ENCODE peak calls at places on chromosomes 4 and X, in nine cellular contexts. One of them, this sample, is unnamed.

GRCh38 chr4:156830356-156830755 is 141.2 kb downstream of the PDGFC start:
- DNase-seq in choroid plexus epithelial cell: peak; percentile 28
- DNase-seq in AG04450: no peak
- DNase-seq in tibial artery: no peak
- DNase-seq in pancreas: no peak
- DNase-seq in fibroblast of mammary gland: peak; percentile 93
- DNase-seq in upper lobe of right lung: no peak
- DNase-seq in MCF 10A: peak; percentile 55
- DNase-seq in CD8-positive, alpha-beta T cell: no peak
- DNase-seq in this sample: no peak

GRCh38 chrX:132488092-132488749 is 617 bp downstream of the MBNL3 start:
- DNase-seq in choroid plexus epithelial cell: peak; percentile 37
- DNase-seq in AG04450: no peak
- DNase-seq in tibial artery: no peak
- DNase-seq in pancreas: no peak
- DNase-seq in fibroblast of mammary gland: peak; percentile 42
- DNase-seq in upper lobe of right lung: no peak
- DNase-seq in MCF 10A: peak; percentile 38
- DNase-seq in CD8-positive, alpha-beta T cell: no peak
- DNase-seq in this sample: no peak

GRCh38 chr4:42570221-42570620 is 86.7 kb downstream of the ATP8A1 start:
- DNase-seq in choroid plexus epithelial cell: no peak
- DNase-seq in AG04450: no peak
- DNase-seq in tibial artery: peak; percentile 69
- DNase-seq in pancreas: peak; percentile 68
- DNase-seq in fibroblast of mammary gland: no peak
- DNase-seq in upper lobe of right lung: peak; percentile 75
- DNase-seq in MCF 10A: peak; percentile 84
- DNase-seq in CD8-positive, alpha-beta T cell: no peak
- DNase-seq in this sample: peak; percentile 78

GRCh38 chrX:129961180-129962083 is 21.0 kb upstream of the BCORL1 start:
- DNase-seq in choroid plexus epithelial cell: no peak
- DNase-seq in AG04450: no peak
- DNase-seq in tibial artery: no peak
- DNase-seq in pancreas: peak; percentile 89
- DNase-seq in fibroblast of mammary gland: no peak
- DNase-seq in upper lobe of right lung: peak; percentile 85
- DNase-seq in MCF 10A: peak; percentile 58
- DNase-seq in CD8-positive, alpha-beta T cell: peak; percentile 25
- DNase-seq in this sample: no peak

GRCh38 chrX:107205770-107206696 is at the start of the genes DNAAF6 and NUP62CL:
- DNase-seq in choroid plexus epithelial cell: peak; percentile 17
- DNase-seq in AG04450: no peak
- DNase-seq in tibial artery: peak; percentile 64
- DNase-seq in pancreas: peak; percentile 87
- DNase-seq in fibroblast of mammary gland: peak; percentile 7
- DNase-seq in upper lobe of right lung: peak; percentile 82
- DNase-seq in MCF 10A: peak; percentile 75
- DNase-seq in CD8-positive, alpha-beta T cell: peak; percentile 39
- DNase-seq in this sample: peak; percentile 17

GRCh38 chrX:44989995-44990770 is 117.2 kb downstream of the KDM6A start:
- DNase-seq in choroid plexus epithelial cell: no peak
- DNase-seq in AG04450: no peak
- DNase-seq in tibial artery: no peak
- DNase-seq in pancreas: no peak
- DNase-seq in fibroblast of mammary gland: no peak
- DNase-seq in upper lobe of right lung: no peak
- DNase-seq in MCF 10A: no peak
- DNase-seq in CD8-positive, alpha-beta T cell: no peak
- DNase-seq in this sample: no peak

GRCh38 chr4:74675673-74676279 is 118.5 kb downstream of the BTC start:
- DNase-seq in choroid plexus epithelial cell: peak; percentile 88
- DNase-seq in AG04450: peak; percentile 38
- DNase-seq in tibial artery: no peak
- DNase-seq in pancreas: no peak
- DNase-seq in fibroblast of mammary gland: peak; percentile 87
- DNase-seq in upper lobe of right lung: no peak
- DNase-seq in MCF 10A: peak; percentile 80
- DNase-seq in CD8-positive, alpha-beta T cell: no peak
- DNase-seq in this sample: no peak

GRCh38 chrX:47321386-47321785 is 49.0 kb upstream of the ZNF157 start:
- DNase-seq in choroid plexus epithelial cell: peak; percentile 77
- DNase-seq in AG04450: no peak
- DNase-seq in tibial artery: peak; percentile 66
- DNase-seq in pancreas: no peak
- DNase-seq in fibroblast of mammary gland: peak; percentile 70
- DNase-seq in upper lobe of right lung: peak; percentile 66
- DNase-seq in MCF 10A: no peak
- DNase-seq in CD8-positive, alpha-beta T cell: no peak
- DNase-seq in this sample: peak; percentile 72

GRCh38 chrX:10280061-10280460 is 123.3 kb downstream of the CLCN4 start:
- DNase-seq in choroid plexus epithelial cell: no peak
- DNase-seq in AG04450: no peak
- DNase-seq in tibial artery: no peak
- DNase-seq in pancreas: no peak
- DNase-seq in fibroblast of mammary gland: no peak
- DNase-seq in upper lobe of right lung: no peak
- DNase-seq in MCF 10A: no peak
- DNase-seq in CD8-positive, alpha-beta T cell: no peak
- DNase-seq in this sample: no peak

GRCh38 chr4:165055601-165056000 is 1.9 kb downstream of the TRIM75 start:
- DNase-seq in choroid plexus epithelial cell: no peak
- DNase-seq in AG04450: no peak
- DNase-seq in tibial artery: no peak
- DNase-seq in pancreas: no peak
- DNase-seq in fibroblast of mammary gland: no peak
- DNase-seq in upper lobe of right lung: no peak
- DNase-seq in MCF 10A: no peak
- DNase-seq in CD8-positive, alpha-beta T cell: no peak
- DNase-seq in this sample: no peak

GRCh38 chr4:165058676-165059075 is 5.0 kb downstream of the TRIM75 start:
- DNase-seq in choroid plexus epithelial cell: no peak
- DNase-seq in AG04450: no peak
- DNase-seq in tibial artery: no peak
- DNase-seq in pancreas: no peak
- DNase-seq in fibroblast of mammary gland: no peak
- DNase-seq in upper lobe of right lung: no peak
- DNase-seq in MCF 10A: no peak
- DNase-seq in CD8-positive, alpha-beta T cell: no peak
- DNase-seq in this sample: no peak

GRCh38 chr4:165060938-165061337 is 7.3 kb downstream of the TRIM75 start:
- DNase-seq in choroid plexus epithelial cell: peak; percentile 9
- DNase-seq in AG04450: no peak
- DNase-seq in tibial artery: no peak
- DNase-seq in pancreas: no peak
- DNase-seq in fibroblast of mammary gland: peak; percentile 2
- DNase-seq in upper lobe of right lung: no peak
- DNase-seq in MCF 10A: peak; percentile 18
- DNase-seq in CD8-positive, alpha-beta T cell: no peak
- DNase-seq in this sample: no peak
- TF ChIP-seq CTCF in choroid plexus epithelial cell: peak; percentile 24
- TF ChIP-seq CTCF in AG04450: peak; percentile 34
- TF ChIP-seq CTCF in tibial artery: no peak
- TF ChIP-seq CTCF in pancreas: no peak
- TF ChIP-seq CTCF in fibroblast of mammary gland: peak; percentile 20
- TF ChIP-seq CTCF in upper lobe of right lung: no peak
- TF ChIP-seq CTCF in MCF 10A: no peak
- TF ChIP-seq CTCF in CD8-positive, alpha-beta T cell: no peak
- TF ChIP-seq CTCF in this sample: peak; percentile 30

GRCh38 chr4:160193787-160194186 is 1090.9 kb downstream of the RAPGEF2 start:
- DNase-seq in choroid plexus epithelial cell: no peak
- DNase-seq in AG04450: no peak
- DNase-seq in tibial artery: no peak
- DNase-seq in pancreas: no peak
- DNase-seq in fibroblast of mammary gland: no peak
- DNase-seq in upper lobe of right lung: no peak
- DNase-seq in MCF 10A: no peak
- DNase-seq in CD8-positive, alpha-beta T cell: no peak
- DNase-seq in this sample: no peak
- TF ChIP-seq CTCF in choroid plexus epithelial cell: no peak
- TF ChIP-seq CTCF in AG04450: no peak
- TF ChIP-seq CTCF in tibial artery: no peak
- TF ChIP-seq CTCF in pancreas: no peak
- TF ChIP-seq CTCF in fibroblast of mammary gland: no peak
- TF ChIP-seq CTCF in upper lobe of right lung: no peak
- TF ChIP-seq CTCF in MCF 10A: no peak
- TF ChIP-seq CTCF in CD8-positive, alpha-beta T cell: no peak
- TF ChIP-seq CTCF in this sample: no peak

GRCh38 chr4:875818-876423 is 50.0 kb upstream of the CPLX1 start:
- DNase-seq in choroid plexus epithelial cell: no peak
- DNase-seq in AG04450: no peak
- DNase-seq in tibial artery: no peak
- DNase-seq in pancreas: peak; percentile 58
- DNase-seq in fibroblast of mammary gland: no peak
- DNase-seq in upper lobe of right lung: no peak
- DNase-seq in MCF 10A: no peak
- DNase-seq in CD8-positive, alpha-beta T cell: no peak
- DNase-seq in this sample: no peak

GRCh38 chr4:878796-879729 is 53.1 kb downstream of the GAK start:
- DNase-seq in choroid plexus epithelial cell: no peak
- DNase-seq in AG04450: no peak
- DNase-seq in tibial artery: no peak
- DNase-seq in pancreas: peak; percentile 31
- DNase-seq in fibroblast of mammary gland: no peak
- DNase-seq in upper lobe of right lung: no peak
- DNase-seq in MCF 10A: no peak
- DNase-seq in CD8-positive, alpha-beta T cell: no peak
- DNase-seq in this sample: no peak

GRCh38 chr4:877502-877901 is 51.6 kb upstream of the CPLX1 start:
- DNase-seq in choroid plexus epithelial cell: no peak
- DNase-seq in AG04450: no peak
- DNase-seq in tibial artery: no peak
- DNase-seq in pancreas: peak; percentile 48
- DNase-seq in fibroblast of mammary gland: no peak
- DNase-seq in upper lobe of right lung: no peak
- DNase-seq in MCF 10A: no peak
- DNase-seq in CD8-positive, alpha-beta T cell: no peak
- DNase-seq in this sample: no peak

GRCh38 chr4:874971-875817 is 49.3 kb upstream of the CPLX1 start:
- DNase-seq in choroid plexus epithelial cell: no peak
- DNase-seq in AG04450: no peak
- DNase-seq in tibial artery: no peak
- DNase-seq in pancreas: peak; percentile 31
- DNase-seq in fibroblast of mammary gland: no peak
- DNase-seq in upper lobe of right lung: no peak
- DNase-seq in MCF 10A: no peak
- DNase-seq in CD8-positive, alpha-beta T cell: no peak
- DNase-seq in this sample: no peak

DNA sequence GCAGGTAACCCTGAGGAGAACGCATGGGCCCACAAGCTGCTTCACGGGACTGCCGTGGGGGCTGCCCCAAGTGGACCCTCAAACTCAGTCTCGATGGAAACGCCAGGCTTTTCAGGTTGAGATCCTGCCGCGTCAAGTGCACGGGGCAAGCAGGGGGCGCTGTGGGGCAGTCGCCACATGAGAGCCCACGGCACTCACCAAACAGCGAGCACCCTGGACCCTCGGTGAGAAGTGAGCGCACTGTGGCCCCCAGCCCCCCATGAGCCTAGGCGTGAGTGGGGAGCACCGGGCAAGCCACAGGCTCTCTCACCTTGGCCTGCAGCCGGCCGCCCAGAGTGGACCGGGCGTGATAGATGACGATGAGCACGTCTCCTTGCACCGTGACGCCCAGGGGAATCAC is 50.9 kb upstream of the CPLX1 start:
- DNase-seq in choroid plexus epithelial cell: no peak
- DNase-seq in AG04450: no peak
- DNase-seq in tibial artery: no peak
- DNase-seq in pancreas: peak; percentile 40
- DNase-seq in fibroblast of mammary gland: no peak
- DNase-seq in upper lobe of right lung: no peak
- DNase-seq in MCF 10A: no peak
- DNase-seq in CD8-positive, alpha-beta T cell: no peak
- DNase-seq in this sample: no peak
- TF ChIP-seq CTCF in choroid plexus epithelial cell: peak; percentile 42
- TF ChIP-seq CTCF in AG04450: peak; percentile 21
- TF ChIP-seq CTCF in tibial artery: no peak
- TF ChIP-seq CTCF in pancreas: no peak
- TF ChIP-seq CTCF in fibroblast of mammary gland: peak; percentile 7
- TF ChIP-seq CTCF in upper lobe of right lung: peak; percentile 9
- TF ChIP-seq CTCF in MCF 10A: peak; percentile 17
- TF ChIP-seq CTCF in CD8-positive, alpha-beta T cell: no peak
- TF ChIP-seq CTCF in this sample: no peak

GRCh38 chr4:128590034-128590740 is 219.3 kb upstream of the JADE1 start:
- DNase-seq in choroid plexus epithelial cell: no peak
- DNase-seq in AG04450: no peak
- DNase-seq in tibial artery: no peak
- DNase-seq in pancreas: no peak
- DNase-seq in fibroblast of mammary gland: no peak
- DNase-seq in upper lobe of right lung: no peak
- DNase-seq in MCF 10A: no peak
- DNase-seq in CD8-positive, alpha-beta T cell: no peak
- DNase-seq in this sample: no peak

GRCh38 chr4:128590773-128591172 is 218.7 kb upstream of the JADE1 start:
- DNase-seq in choroid plexus epithelial cell: peak; percentile 53
- DNase-seq in AG04450: no peak
- DNase-seq in tibial artery: no peak
- DNase-seq in pancreas: peak; percentile 73
- DNase-seq in fibroblast of mammary gland: no peak
- DNase-seq in upper lobe of right lung: no peak
- DNase-seq in MCF 10A: no peak
- DNase-seq in CD8-positive, alpha-beta T cell: no peak
- DNase-seq in this sample: no peak

GRCh38 chr4:128591482-128591881 is 218.0 kb upstream of the JADE1 start:
- DNase-seq in choroid plexus epithelial cell: no peak
- DNase-seq in AG04450: no peak
- DNase-seq in tibial artery: no peak
- DNase-seq in pancreas: no peak
- DNase-seq in fibroblast of mammary gland: no peak
- DNase-seq in upper lobe of right lung: no peak
- DNase-seq in MCF 10A: no peak
- DNase-seq in CD8-positive, alpha-beta T cell: no peak
- DNase-seq in this sample: no peak

GRCh38 chr4:128587382-128587781 is 222.1 kb upstream of the JADE1 start:
- DNase-seq in choroid plexus epithelial cell: no peak
- DNase-seq in AG04450: no peak
- DNase-seq in tibial artery: no peak
- DNase-seq in pancreas: no peak
- DNase-seq in fibroblast of mammary gland: no peak
- DNase-seq in upper lobe of right lung: no peak
- DNase-seq in MCF 10A: no peak
- DNase-seq in CD8-positive, alpha-beta T cell: no peak
- DNase-seq in this sample: no peak

DNA sequence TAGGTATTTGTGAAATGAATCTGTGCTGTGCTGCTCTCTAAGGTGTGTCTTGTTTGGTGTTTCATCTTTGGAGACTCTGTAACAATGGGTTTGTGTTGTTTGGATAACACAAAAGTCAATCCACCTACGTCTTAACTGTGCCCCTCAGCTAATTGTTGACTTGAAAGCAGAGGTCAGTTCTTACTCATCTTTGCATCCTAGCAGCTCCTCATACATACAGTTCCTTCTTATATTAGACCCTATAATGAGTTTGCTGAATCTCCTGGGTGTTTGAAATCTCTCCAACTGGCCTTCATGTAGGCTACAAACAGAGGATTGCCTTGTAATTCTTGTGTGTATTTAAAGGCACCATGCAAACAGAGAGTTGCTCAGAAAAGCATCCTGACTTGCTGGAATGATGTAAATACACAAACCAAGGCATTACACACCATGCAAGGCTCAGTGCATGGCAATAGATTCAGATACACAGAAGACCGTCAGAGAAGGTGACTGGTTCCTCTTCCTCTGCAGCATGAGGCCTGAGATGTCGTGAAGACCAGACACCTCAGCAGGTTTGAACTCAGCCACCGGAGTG is 220.0 kb upstream of the JADE1 start:
- DNase-seq in choroid plexus epithelial cell: no peak
- DNase-seq in AG04450: no peak
- DNase-seq in tibial artery: no peak
- DNase-seq in pancreas: no peak
- DNase-seq in fibroblast of mammary gland: no peak
- DNase-seq in upper lobe of right lung: no peak
- DNase-seq in MCF 10A: no peak
- DNase-seq in CD8-positive, alpha-beta T cell: no peak
- DNase-seq in this sample: no peak
- TF ChIP-seq CTCF in choroid plexus epithelial cell: no peak
- TF ChIP-seq CTCF in AG04450: no peak
- TF ChIP-seq CTCF in tibial artery: no peak
- TF ChIP-seq CTCF in pancreas: no peak
- TF ChIP-seq CTCF in fibroblast of mammary gland: no peak
- TF ChIP-seq CTCF in upper lobe of right lung: no peak
- TF ChIP-seq CTCF in MCF 10A: no peak
- TF ChIP-seq CTCF in CD8-positive, alpha-beta T cell: no peak
- TF ChIP-seq CTCF in this sample: no peak

This sample was measured in dorsolateral prefrontal cortex.